ENCODE peak calls at places on chromosomes 1 and 21, in seven cellular contexts. T is neural progenitor cell; F is mucosa of descending colon; P is CD8-positive, alpha-beta T cell; S is cardiac muscle cell; L is lung; B is CD4-positive, CD25-positive, alpha-beta regulatory T cell. W is an unnamed sample. For H3K4me1, the result is how much of the 10 kb centered on the place peaks cover.

GRCh38 chr1:74790453-74790852 is 57.5 kb downstream of the TYW3 start:
- DNase-seq in T (no peak), B (no peak), L (no peak), F (no peak), S (no peak), P (no peak), W (no peak)

GRCh38 chr1:228898582-228898992 is 163.3 kb downstream of the RHOU start:
- DNase-seq in B (no peak), L (no peak), P (no peak), F (no peak), S (peak), T (no peak), W (no peak)

GRCh38 chr1:85087659-85088407 is 39.5 kb upstream of the MCOLN3 start:
- DNase-seq in B (no peak), L (no peak), S (no peak), P (no peak), T (no peak), F (no peak), W (no peak)

GRCh38 chr1:18787825-18788385 is 71.6 kb downstream of the TAS1R2 start:
- DNase-seq in S (no peak), P (no peak), L (no peak), F (no peak), B (no peak), T (no peak), W (no peak)

GRCh38 chr1:173409613-173410012 is 67.5 kb upstream of the PRDX6 start:
- DNase-seq in S (no peak), P (no peak), F (no peak), B (no peak), L (peak), T (no peak), W (no peak)

GRCh38 chr1:40389871-40390560 is 16.5 kb downstream of the SMAP2 start:
- DNase-seq in P (no peak), T (no peak), L (peak), F (no peak), S (no peak), B (no peak), W (no peak)

GRCh38 chr1:96365596-96365995 is 356.0 kb upstream of the PTBP2 start:
- DNase-seq in L (no peak), T (no peak), P (no peak), B (no peak), F (no peak), S (no peak), W (no peak)

GRCh38 chr1:17671314-17671705 is 83.8 kb upstream of the ACTL8 start:
- DNase-seq in T (peak), S (no peak), P (no peak), F (no peak), L (no peak), B (no peak), W (no peak)

GRCh38 chr21:34983680-34984086 is 65.4 kb downstream of the RUNX1 start:
- DNase-seq in T (no peak), F (no peak), P (no peak), L (no peak), S (no peak), B (peak), W (no peak)

GRCh38 chr1:119347858-119348257 is 20.7 kb upstream of the HAO2 start:
- DNase-seq in B (no peak), T (no peak), S (no peak), F (no peak), L (no peak), P (no peak), W (no peak)

GRCh38 chr1:94122201-94122970 is 1.4 kb upstream of the ABCA4 start:
- DNase-seq in P (no peak), S (no peak), L (no peak), T (no peak), B (no peak), F (no peak), W (no peak)

GRCh38 chr1:97281962-97282361 is 560.4 kb downstream of the PTBP2 start:
- DNase-seq in T (no peak), S (no peak), B (no peak), L (no peak), F (no peak), P (no peak), W (no peak)

GRCh38 chr1:87335175-87335992 is 6.7 kb downstream of the LMO4 start:
- DNase-seq in T (peak), P (peak), L (peak), F (peak), S (peak), B (peak), W (peak)

GRCh38 chr1:36352910-36353878 is 29.7 kb upstream of the EVA1B start:
- DNase-seq in L (no peak), B (no peak), P (no peak), F (no peak), S (no peak), T (no peak), W (no peak)

GRCh38 chr1:7491089-7491817 is 279.8 kb upstream of the VAMP3 start:
- DNase-seq in L (peak), B (no peak), S (no peak), P (no peak), T (no peak), F (no peak), W (no peak)

GRCh38 chr1:92577251-92577895 is 90.6 kb upstream of the GFI1 start:
- DNase-seq in T (peak), B (no peak), L (no peak), F (no peak), S (no peak), P (no peak), W (no peak)

GRCh38 chr1:9121891-9122409 is 7.0 kb downstream of the GPR157 start:
- DNase-seq in F (no peak), L (no peak), S (no peak), T (no peak), B (peak), P (peak), W (no peak)

GRCh38 chr1:234911787-234912186 is 216.8 kb downstream of the TOMM20 start:
- DNase-seq in S (no peak), B (peak), T (peak), F (no peak), P (peak), L (no peak), W (no peak)

GRCh38 chr1:203325004-203325417 is 19.7 kb downstream of the BTG2 start:
- DNase-seq in P (peak), T (peak), F (no peak), S (no peak), L (no peak), B (peak), W (peak)

GRCh38 chr1:15959847-15960446 is 16.0 kb downstream of the ZBTB17 start:
- DNase-seq in L (no peak), F (no peak), P (no peak), T (no peak), B (no peak), S (no peak), W (no peak)

GRCh38 chr1:19164274-19165015 is 45.6 kb downstream of the UBR4 start:
- DNase-seq in L (no peak), B (no peak), T (no peak), P (no peak), S (no peak), F (no peak), W (no peak)

GRCh38 chr1:13543927-13544556 is 30.2 kb upstream of the LRRC38 start:
- DNase-seq in F (peak), B (no peak), L (peak), P (no peak), S (peak), T (peak), W (no peak)

GRCh38 chr1:12587981-12588620 is 29.9 kb downstream of the DHRS3 start:
- DNase-seq in T (no peak), L (no peak), F (no peak), P (no peak), S (no peak), B (no peak), W (no peak)

GRCh38 chr1:21329209-21329844 is 39.1 kb upstream of the ECE1 start:
- DNase-seq in F (peak), L (no peak), S (no peak), B (peak), P (peak), T (no peak), W (no peak)

GRCh38 chr1:52057876-52058275 is 1.8 kb downstream of the BTF3L4 start:
- DNase-seq in T (no peak), S (no peak), F (no peak), B (no peak), P (no peak), L (no peak), W (no peak)

GRCh38 chr21:29185172-29185571 is 54.7 kb downstream of the MAP3K7CL start:
- DNase-seq in P (no peak), L (no peak), F (no peak), S (no peak), B (no peak), T (no peak), W (no peak)

GRCh38 chr1:241423541-241424479 is 66.8 kb upstream of the RGS7 start:
- DNase-seq in T (peak), P (no peak), L (no peak), F (peak), B (peak), S (peak), W (peak)

GRCh38 chr1:243471754-243472725 is 216.2 kb downstream of the SDCCAG8 start:
- DNase-seq in S (no peak), P (no peak), B (no peak), T (no peak), L (no peak), F (no peak), W (no peak)

GRCh38 chr1:941588-942383 is 17.3 kb downstream of the NOC2L start:
- DNase-seq in S (peak), T (peak), L (peak), B (no peak), P (no peak), F (peak), W (peak)

DNA sequence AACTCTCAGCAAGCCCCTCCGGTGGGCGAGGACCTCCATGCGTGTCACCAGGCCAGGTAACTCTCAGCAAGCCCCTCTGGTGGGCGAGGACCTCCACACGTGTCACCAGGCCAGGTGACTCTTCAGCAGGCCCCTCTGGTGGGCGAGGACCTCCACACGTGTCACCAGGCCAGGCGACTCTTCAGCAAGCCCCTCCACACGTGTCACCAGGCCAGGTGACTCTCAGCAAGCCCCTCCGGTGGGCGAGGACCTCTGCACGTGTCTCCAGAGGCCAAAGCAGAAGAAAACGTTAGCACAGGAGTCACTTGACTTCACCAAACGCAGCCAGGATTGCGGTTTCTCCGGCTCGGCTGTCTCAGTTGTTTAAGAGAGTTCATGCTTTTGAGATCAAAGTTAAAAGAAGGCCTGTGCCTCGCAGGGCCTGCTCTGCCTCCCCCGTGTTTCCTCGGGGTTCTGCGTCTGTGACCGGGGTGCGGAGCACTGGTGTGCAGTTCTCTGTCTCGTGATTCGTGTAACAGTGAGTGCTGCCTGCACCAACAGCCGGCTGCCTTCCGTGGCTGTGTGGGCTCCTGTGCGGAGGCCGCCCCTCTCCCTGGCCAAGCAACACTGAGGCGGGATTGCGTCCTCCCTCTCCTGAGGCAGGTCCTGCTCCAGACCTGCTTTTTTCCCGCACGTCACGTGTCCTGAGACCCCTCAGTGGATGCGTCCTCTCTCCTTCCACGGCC is 56.6 kb downstream of the PRKCZ start:
- DNase-seq in S (no peak), P (no peak), T (no peak), B (no peak), L (no peak), F (peak), W (no peak)
- H3K4me1 ChIP-seq in S (under half), P (under half), T (under half), B (under half), L (under half), F (under half), W (under half)

GRCh38 chr1:184158911-184159701 is 107.6 kb downstream of the TSEN15 start:
- DNase-seq in S (no peak), L (no peak), T (no peak), F (no peak), P (no peak), B (peak), W (no peak)
- H3K4me1 ChIP-seq in S (under half), L (under half), T (under half), F (under half), P (under half), B (under half), W (under half)

GRCh38 chr1:205313681-205314308 is 7.8 kb downstream of the NUAK2 start:
- DNase-seq in S (peak), P (peak), T (peak), B (peak), F (no peak), L (peak), W (no peak)
- H3K4me1 ChIP-seq in S (under half), P (half or more), T (half or more), B (half or more), F (half or more), L (under half), W (under half)

GRCh38 chr1:183024352-183025337 is 1.4 kb downstream of the LAMC1 start:
- DNase-seq in F (no peak), P (no peak), S (no peak), T (peak), B (no peak), L (no peak), W (no peak)
- H3K4me1 ChIP-seq in F (under half), P (under half), S (under half), T (under half), B (under half), L (under half), W (under half)

GRCh38 chr1:61227857-61228557 is 145.6 kb downstream of the NFIA start:
- DNase-seq in T (no peak), F (no peak), P (no peak), B (no peak), S (no peak), L (no peak), W (peak)

GRCh38 chr1:61234582-61234909 is 152.2 kb downstream of the NFIA start:
- DNase-seq in P (no peak), L (no peak), B (no peak), T (no peak), F (no peak), S (no peak), W (no peak)

GRCh38 chr1:61226791-61227567 is 144.6 kb downstream of the NFIA start:
- DNase-seq in B (no peak), F (peak), P (no peak), S (peak), T (no peak), L (no peak), W (peak)

GRCh38 chr1:61233121-61233659 is 150.8 kb downstream of the NFIA start:
- DNase-seq in B (no peak), L (no peak), T (no peak), S (no peak), P (no peak), F (no peak), W (no peak)

GRCh38 chr1:61230523-61230922 is 148.2 kb downstream of the NFIA start:
- DNase-seq in S (no peak), B (no peak), L (no peak), P (no peak), T (no peak), F (peak), W (no peak)
- H3K4me1 ChIP-seq in S (under half), B (under half), L (under half), P (under half), T (under half), F (under half), W (under half)

DNA sequence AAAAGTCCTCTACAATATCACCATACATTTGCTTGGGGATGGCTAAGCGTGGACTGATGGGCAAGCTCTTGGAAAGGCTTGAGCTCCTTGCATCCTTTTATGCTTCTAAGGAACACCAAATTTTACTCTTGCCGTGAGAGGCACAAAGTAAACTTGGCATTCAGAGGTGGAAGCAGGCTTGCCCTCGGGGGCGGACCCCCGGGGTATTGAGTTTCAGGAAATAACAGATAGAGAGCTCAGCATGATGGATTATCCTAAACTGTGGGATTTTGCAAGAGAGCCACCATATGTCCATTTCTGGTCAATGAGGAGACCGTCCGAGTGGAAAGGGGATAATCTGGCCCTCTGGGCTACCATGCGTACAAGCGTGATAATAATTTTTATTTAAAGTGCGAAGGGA is 14.0 kb downstream of the IFI16 start:
- DNase-seq in S (no peak), F (no peak), P (no peak), L (no peak), T (no peak), B (no peak), W (no peak)
- H3K4me1 ChIP-seq in S (under half), F (under half), P (under half), L (under half), T (under half), B (under half), W (under half)

GRCh38 chr1:244840219-244840794 is 4.8 kb downstream of the COX20 start:
- DNase-seq in F (no peak), B (no peak), S (no peak), L (no peak), P (no peak), T (no peak), W (no peak)
- H3K4me1 ChIP-seq in F (under half), B (under half), S (under half), L (under half), P (under half), T (under half), W (under half)

DNA sequence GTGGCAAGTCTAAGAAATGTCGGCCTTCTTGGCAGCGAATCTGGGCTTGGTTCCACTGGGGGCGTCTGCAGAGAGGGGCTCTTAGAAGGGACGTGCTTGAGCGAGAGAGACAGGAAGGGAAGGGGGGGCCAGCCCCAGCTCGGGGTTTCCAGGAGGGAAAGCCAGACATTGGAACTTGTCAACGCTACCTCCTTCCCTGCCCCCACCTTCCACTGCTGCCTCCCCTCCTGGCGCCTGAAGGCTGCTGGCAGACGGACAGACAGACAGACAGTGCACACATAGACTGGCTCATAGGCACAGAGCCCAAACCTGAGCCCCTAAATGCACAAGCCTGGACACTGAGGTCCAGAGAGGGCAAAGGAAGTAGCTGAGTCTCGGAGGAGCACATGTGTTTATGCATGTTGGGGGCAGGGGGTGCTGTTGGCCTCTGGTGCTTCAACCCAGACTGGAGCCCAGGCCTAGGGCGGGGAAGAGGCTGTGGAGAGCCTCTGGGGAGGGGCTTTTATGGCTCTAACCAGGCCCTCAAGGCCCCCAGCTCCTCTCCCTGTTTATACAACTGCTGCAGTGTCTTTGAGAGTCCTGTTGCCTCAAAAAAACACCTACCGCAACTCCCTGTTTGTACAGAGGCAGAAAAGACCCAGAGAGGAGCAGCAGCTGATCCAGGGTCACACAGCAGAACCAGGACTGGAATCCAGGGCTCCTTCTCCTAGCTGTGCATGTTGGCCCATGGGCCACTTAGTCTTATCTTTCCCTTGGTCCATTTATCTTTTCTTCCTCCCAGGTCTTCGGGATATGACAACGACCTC is 33.1 kb upstream of the WASF2 start:
- DNase-seq in P (peak), L (no peak), T (peak), F (no peak), B (peak), S (peak), W (peak)
- H3K4me1 ChIP-seq in P (half or more), L (under half), T (half or more), F (half or more), B (half or more), S (half or more), W (under half)

DNA sequence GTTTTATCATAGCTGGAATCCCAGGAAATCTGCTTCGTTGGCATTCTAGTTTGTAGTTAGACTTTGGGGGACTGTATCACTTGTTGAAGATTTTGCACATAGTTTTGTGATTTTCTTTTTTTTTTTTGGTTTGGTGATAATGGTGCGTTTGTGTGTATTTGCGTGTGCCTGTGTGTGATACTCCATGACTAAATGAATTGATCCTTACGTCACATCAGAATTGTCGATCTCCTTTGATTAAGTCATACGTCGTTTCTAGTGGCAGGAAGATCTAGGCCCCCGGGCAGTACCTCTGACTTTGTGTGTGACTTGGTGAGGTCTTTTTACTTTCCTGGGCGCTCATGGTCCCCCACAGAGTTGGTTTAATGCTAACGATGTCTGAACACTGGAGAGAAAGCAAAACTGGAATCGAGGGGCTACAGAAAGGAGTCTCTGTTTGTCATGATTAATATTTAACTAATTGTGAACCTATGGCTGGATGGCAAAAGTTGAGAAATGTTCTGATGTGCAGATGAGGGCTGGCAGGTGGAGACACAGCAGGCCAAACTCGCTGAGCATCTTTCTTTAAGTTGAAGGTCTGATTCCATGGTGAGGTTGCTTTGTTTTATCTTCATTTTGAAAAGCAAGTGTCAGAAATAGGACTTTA is 2.4 kb downstream of the RASSF5 start:
- DNase-seq in P (no peak), T (no peak), B (no peak), L (no peak), S (no peak), F (no peak), W (no peak)
- H3K4me1 ChIP-seq in P (under half), T (under half), B (under half), L (under half), S (under half), F (under half), W (under half)

W was measured in BE2C.